ENCODE peak calls at places on chromosomes 7 and 10, in eight cellular contexts. N, M, U, H, F, A, L and E are unnamed samples. For H3K4me1, the result is how much of the 10 kb centered on the place peaks cover.

GRCh38 chr7:25028370-25028971 is 48.5 kb upstream of the OSBPL3 start:
- DNase-seq in M (no peak), N (no peak), L (no peak), U (no peak), A (peak), H (no peak), F (no peak), E (no peak)

GRCh38 chr7:116290740-116291139 is 80.4 kb downstream of the TES start:
- DNase-seq in A (no peak), L (no peak), H (peak), M (peak), N (no peak), F (peak), U (no peak), E (no peak)

GRCh38 chr7:115574676-115575291 is 455.8 kb downstream of the TFEC start:
- DNase-seq in A (no peak), M (peak), L (no peak), F (no peak), N (no peak), H (peak), U (no peak), E (no peak)

GRCh38 chr10:26994743-26995142 is 105.6 kb downstream of the ANKRD26 start:
- DNase-seq in L (no peak), U (no peak), N (no peak), F (no peak), H (no peak), A (no peak), M (no peak), E (no peak)

GRCh38 chr7:73885975-73886798 is 25.2 kb downstream of the TMEM270 start:
- DNase-seq in A (no peak), U (no peak), H (peak), L (peak), M (peak), F (peak), N (peak), E (no peak)

GRCh38 chr10:17227367-17228080 is 517 bp upstream of the VIM start:
- DNase-seq in N (no peak), A (no peak), M (peak), U (no peak), F (no peak), H (no peak), L (no peak), E (no peak)

GRCh38 chr10:35194906-35195305 is 68.3 kb downstream of the CREM start:
- DNase-seq in H (no peak), U (peak), A (peak), L (no peak), M (no peak), F (no peak), N (no peak), E (no peak)

GRCh38 chr10:105793071-105793470 is 1152.0 kb downstream of the SORCS3 start:
- DNase-seq in L (no peak), H (no peak), U (no peak), N (no peak), F (no peak), M (no peak), A (no peak), E (no peak)

GRCh38 chr10:96637709-96638108 is 50.9 kb upstream of the TM9SF3 start:
- DNase-seq in F (no peak), M (no peak), A (no peak), U (no peak), L (no peak), H (no peak), N (no peak), E (no peak)

GRCh38 chr7:117384693-117385092 is 42.6 kb downstream of the ASZ1 start:
- DNase-seq in M (no peak), F (no peak), A (no peak), U (no peak), N (no peak), L (no peak), H (no peak), E (no peak)

GRCh38 chr7:100719523-100720319 is 547 bp upstream of the EPO start:
- DNase-seq in N (no peak), U (no peak), F (no peak), L (no peak), H (no peak), M (no peak), A (no peak), E (no peak)

GRCh38 chr7:5591547-5591899 is 167.9 kb upstream of the TNRC18 start:
- DNase-seq in F (no peak), M (peak), N (peak), H (peak), A (no peak), L (no peak), U (peak), E (no peak)

GRCh38 chr7:17985473-17986239 is 42.0 kb downstream of the PRPS1L1 start:
- DNase-seq in H (no peak), N (no peak), F (no peak), L (no peak), A (no peak), U (no peak), M (peak), E (no peak)

GRCh38 chr10:19876570-19876969 is 60.3 kb downstream of the PLXDC2 start:
- DNase-seq in F (no peak), M (no peak), U (no peak), N (no peak), H (no peak), L (no peak), A (no peak), E (no peak)

GRCh38 chr7:21867816-21868646 is 77.7 kb downstream of the CDCA7L start:
- DNase-seq in N (no peak), M (peak), F (no peak), H (no peak), A (no peak), U (no peak), L (no peak), E (no peak)

GRCh38 chr10:98267894-98268693 is at the start of gene LOXL4:
- DNase-seq in U (peak), N (peak), F (no peak), L (no peak), M (peak), H (peak), A (no peak), E (no peak)

GRCh38 chr7:103934508-103934907 is 55.0 kb downstream of the RELN start:
- DNase-seq in U (no peak), L (no peak), H (no peak), M (peak), F (no peak), A (no peak), N (no peak), E (no peak)

GRCh38 chr10:69965919-69966662 is 86.6 kb upstream of the MACROH2A2 start:
- DNase-seq in U (no peak), N (no peak), A (no peak), F (no peak), L (no peak), M (no peak), H (no peak), E (no peak)

GRCh38 chr10:60846173-60846572 is 67.9 kb downstream of the CDK1 start:
- DNase-seq in M (peak), U (no peak), H (no peak), F (no peak), L (no peak), N (no peak), A (no peak), E (no peak)

GRCh38 chr7:113209449-113210203 is 91.3 kb upstream of the SMIM30 start:
- DNase-seq in N (no peak), F (no peak), L (no peak), A (no peak), H (no peak), U (no peak), M (peak), E (no peak)

GRCh38 chr10:69352569-69353264 is 64.0 kb downstream of the TACR2 start:
- DNase-seq in A (no peak), N (no peak), H (no peak), U (no peak), F (no peak), L (no peak), M (no peak), E (no peak)

DNA sequence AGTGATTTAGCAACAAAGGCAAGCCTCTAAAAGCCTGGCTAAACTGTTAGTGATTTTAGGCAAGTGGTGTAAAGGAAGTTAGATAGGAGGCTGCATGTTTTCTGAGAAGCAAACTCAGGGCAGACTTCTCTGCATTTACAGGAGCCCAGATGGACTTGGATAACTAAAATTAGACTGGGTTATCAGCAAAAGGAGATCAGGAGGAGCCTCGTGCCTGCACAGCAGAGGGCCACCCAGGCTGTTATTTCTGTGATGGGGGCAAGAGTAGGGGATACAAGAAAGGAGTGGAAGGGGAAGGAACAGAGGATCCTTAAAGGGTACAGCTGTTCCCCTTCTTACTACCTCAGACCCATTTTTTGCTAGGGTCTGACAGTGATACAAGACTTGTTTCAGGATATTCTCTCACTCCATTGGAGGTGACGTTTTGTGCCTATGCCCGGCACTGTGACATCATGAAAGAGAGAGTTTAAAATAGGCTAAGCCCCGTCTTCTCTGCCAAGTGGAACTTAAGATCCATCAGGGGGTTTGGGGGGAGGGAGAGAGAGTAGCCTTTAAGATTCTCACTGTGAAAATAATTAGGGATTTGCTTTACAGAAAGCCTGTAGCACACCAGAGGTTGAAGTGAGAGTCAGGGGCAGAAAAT is 49.5 kb upstream of the PDCD4 start:
- DNase-seq in F (no peak), U (no peak), N (no peak), A (no peak), L (no peak), H (peak), M (no peak), E (no peak)
- H3K4me1 ChIP-seq in F (under half), U (under half), N (under half), A (under half), L (under half), H (under half), M (under half), E (under half)

DNA sequence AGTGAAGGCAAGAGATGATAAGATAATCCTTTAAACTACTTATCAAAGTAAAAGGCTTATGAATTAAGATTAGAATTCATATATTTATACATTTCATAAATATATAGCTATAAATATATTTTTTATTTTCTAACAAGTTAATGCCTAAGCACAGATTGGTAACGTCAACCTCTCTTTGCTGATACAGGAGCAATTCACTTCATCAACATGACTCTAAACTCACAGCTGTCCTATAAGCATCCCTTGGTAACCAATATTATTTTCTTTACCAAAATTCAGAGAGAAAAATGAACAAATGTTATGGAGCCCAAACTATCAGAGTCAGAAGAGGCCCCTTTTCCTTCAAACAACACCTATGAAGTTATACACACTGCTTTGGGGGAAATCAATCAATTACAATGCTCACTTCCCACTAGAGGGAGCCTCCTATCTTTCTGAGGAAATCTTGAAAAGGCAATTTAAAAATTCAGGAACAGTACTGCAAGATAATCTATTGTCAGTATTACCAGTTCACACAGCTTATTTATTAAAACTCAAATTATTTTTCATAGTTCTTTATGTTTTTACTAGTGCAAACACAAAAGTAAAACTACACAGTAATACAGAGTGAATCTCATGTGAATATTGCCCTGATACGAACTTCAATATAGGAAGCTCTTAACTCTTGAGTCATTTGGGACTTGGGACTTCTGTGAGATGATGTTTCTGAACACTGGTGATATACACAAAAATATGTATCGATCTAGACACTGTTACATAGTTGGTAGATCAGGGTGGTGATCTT is 51.0 kb upstream of the NOBOX start:
- DNase-seq in L (no peak), M (peak), N (no peak), H (no peak), F (no peak), A (no peak), U (peak), E (no peak)
- TF ChIP-seq CTCF in L (peak), M (peak), N (peak), H (peak), F (peak), A (peak), U (no peak), E (no peak)

GRCh38 chr10:114402871-114403544 is 1.3 kb downstream of the AFAP1L2 start:
- DNase-seq in H (peak), N (no peak), U (no peak), A (no peak), F (no peak), L (no peak), M (peak), E (no peak)
- H3K4me1 ChIP-seq in H (under half), N (under half), U (under half), A (half or more), F (under half), L (under half), M (under half), E (under half)

DNA sequence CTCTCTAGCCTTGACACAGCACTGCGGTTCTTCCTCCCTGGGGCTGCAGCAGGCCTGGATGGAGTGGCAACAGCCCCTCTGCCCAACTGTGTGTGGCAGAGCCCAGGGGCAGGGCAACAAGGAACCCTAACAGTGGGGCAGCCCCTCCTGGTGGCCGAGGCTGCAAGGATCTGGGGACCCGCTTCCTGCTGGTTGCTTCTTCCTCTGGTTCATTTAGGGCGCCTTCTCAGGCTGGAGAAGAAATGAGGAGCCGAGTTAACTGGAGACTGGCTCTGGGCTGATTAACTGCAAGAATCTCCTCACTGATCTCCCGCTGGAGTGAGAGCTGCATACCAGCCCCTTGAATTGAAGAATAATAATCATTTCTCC is 80.1 kb upstream of the EMX2 start:
- DNase-seq in N (no peak), A (no peak), U (peak), H (peak), F (peak), M (peak), L (no peak), E (no peak)
- TF ChIP-seq CTCF in N (no peak), A (no peak), U (peak), H (peak), F (peak), M (peak), L (peak), E (no peak)

GRCh38 chr7:30474485-30474884 is 4.1 kb downstream of the NOD1 start:
- DNase-seq in L (no peak), H (no peak), F (no peak), M (no peak), U (no peak), N (no peak), A (no peak), E (no peak)
- H3K4me1 ChIP-seq in L (under half), H (under half), F (under half), M (under half), U (half or more), N (under half), A (under half), E (under half)

GRCh38 chr10:127649642-127650041 is 87.3 kb upstream of the FOXI2 start:
- DNase-seq in N (no peak), M (peak), F (peak), L (no peak), U (no peak), H (peak), A (no peak), E (no peak)
- TF ChIP-seq CTCF in N (peak), M (peak), F (peak), L (no peak), U (peak), H (peak), A (peak), E (no peak)